ENCODE peak calls at places on chromosome 12, in five cellular contexts. B, P, S, R and N are unnamed samples.

GRCh38 chr12:54759751-54760150 is 94.6 kb upstream of the MUCL1 start:
- DNase-seq in S (peak), P (peak), R (peak), B (no peak), N (no peak)

GRCh38 chr12:62792526-62792925 is 142.4 kb downstream of the PPM1H start:
- DNase-seq in R (no peak), P (no peak), S (no peak), B (no peak), N (no peak)

GRCh38 chr12:106915635-106916026 is 40.1 kb upstream of the TMEM263 start:
- DNase-seq in P (no peak), R (no peak), B (no peak), S (no peak), N (no peak)

GRCh38 chr12:126337556-126337955 is 1272.3 kb downstream of the AACS start:
- DNase-seq in B (no peak), S (peak), P (no peak), R (peak), N (no peak)

GRCh38 chr12:48197549-48197966 is 5.5 kb downstream of the OR10AD1 start:
- DNase-seq in B (no peak), S (no peak), R (peak), P (no peak), N (no peak)

GRCh38 chr12:111063296-111064026 is 143.1 kb upstream of the MYL2 start:
- DNase-seq in R (no peak), B (no peak), S (no peak), P (no peak), N (no peak)

GRCh38 chr12:59632408-59632807 is 36.6 kb downstream of the SLC16A7 start:
- DNase-seq in B (no peak), P (no peak), R (no peak), S (no peak), N (no peak)

GRCh38 chr12:1859643-1860042 is 39.3 kb downstream of the LRTM2 start:
- DNase-seq in R (no peak), B (no peak), S (peak), P (no peak), N (no peak)

GRCh38 chr12:124684971-124685688 is 117.7 kb upstream of the NCOR2 start:
- DNase-seq in S (peak), B (peak), R (peak), P (no peak), N (no peak)

GRCh38 chr12:66159088-66159487 is 10.7 kb downstream of the TMBIM4 start:
- DNase-seq in B (no peak), P (no peak), R (no peak), S (no peak), N (no peak)

GRCh38 chr12:39605996-39606395 is 13.6 kb downstream of the ABCD2 start:
- DNase-seq in B (no peak), P (no peak), R (no peak), S (no peak), N (no peak)

GRCh38 chr12:76915381-76916169 is 36.8 kb upstream of the CSRP2 start:
- DNase-seq in S (peak), P (no peak), R (peak), B (no peak), N (no peak)

GRCh38 chr12:102202556-102202955 is 4.9 kb upstream of the PMCH start:
- DNase-seq in S (no peak), B (no peak), R (no peak), P (no peak), N (no peak)

GRCh38 chr12:31959701-31960391 is 631 bp downstream of the RESF1 start:
- DNase-seq in S (peak), B (peak), P (peak), R (peak), N (peak)

GRCh38 chr12:19316420-19316819 is 122.9 kb upstream of the AEBP2 start:
- DNase-seq in S (no peak), P (no peak), B (no peak), R (no peak), N (no peak)

GRCh38 chr12:41910578-41911331 is 233.9 kb downstream of the GXYLT1 start:
- DNase-seq in R (no peak), B (no peak), P (no peak), S (no peak), N (no peak)

GRCh38 chr12:113096675-113097461 is 38.7 kb downstream of the RASAL1 start:
- DNase-seq in P (no peak), B (no peak), S (no peak), R (no peak), N (no peak)

GRCh38 chr12:70418101-70418500 is 52.0 kb downstream of the KCNMB4 start:
- DNase-seq in S (no peak), P (no peak), B (no peak), R (no peak), N (no peak)

GRCh38 chr12:51520576-51521325 is 70.3 kb upstream of the SCN8A start:
- DNase-seq in P (no peak), B (no peak), S (no peak), R (no peak), N (no peak)

GRCh38 chr12:106840217-106840616 is 65.7 kb downstream of the RIC8B start:
- DNase-seq in B (no peak), R (no peak), S (peak), P (no peak), N (no peak)

GRCh38 chr12:12870454-12870853 is 20.9 kb upstream of the GPRC5A start:
- DNase-seq in S (peak), R (peak), B (no peak), P (no peak), N (no peak)

GRCh38 chr12:89384050-89384749 is 31.9 kb upstream of the DUSP6 start:
- DNase-seq in B (no peak), P (no peak), S (peak), R (peak), N (no peak)

GRCh38 chr12:102765736-102766135 is 151.3 kb downstream of the PAH start:
- DNase-seq in B (no peak), P (no peak), S (no peak), R (no peak), N (no peak)

GRCh38 chr12:125329239-125330238 is 264.3 kb downstream of the AACS start:
- DNase-seq in P (peak), R (no peak), S (no peak), B (peak), N (no peak)

GRCh38 chr12:79444089-79444488 is 246.7 kb downstream of the PAWR start:
- DNase-seq in R (no peak), S (no peak), P (no peak), B (no peak), N (no peak)

GRCh38 chr12:6367065-6367968 is 8.0 kb downstream of the SCNN1A start:
- DNase-seq in B (no peak), R (no peak), S (no peak), P (no peak), N (no peak)

GRCh38 chr12:75872762-75873161 is 158.8 kb downstream of the PHLDA1 start:
- DNase-seq in S (no peak), B (no peak), P (no peak), R (no peak), N (no peak)

GRCh38 chr12:65330341-65330740 is 51.9 kb downstream of the MSRB3 start:
- DNase-seq in S (no peak), P (no peak), R (no peak), B (no peak), N (no peak)

GRCh38 chr12:63103489-63104131 is 47.4 kb downstream of the AVPR1A start:
- DNase-seq in P (no peak), S (no peak), B (no peak), R (no peak), N (no peak)

GRCh38 chr12:105358789-105359188 is 28.3 kb downstream of the C12orf75 start:
- DNase-seq in S (no peak), P (no peak), R (no peak), B (no peak), N (no peak)

GRCh38 chr12:2190085-2190484 is 137.3 kb downstream of the CACNA1C start:
- DNase-seq in P (no peak), S (no peak), B (no peak), R (no peak), N (no peak)

GRCh38 chr12:117538926-117539325 is 177.5 kb upstream of the NOS1 start:
- DNase-seq in B (no peak), P (no peak), S (no peak), R (no peak), N (no peak)

GRCh38 chr12:124737772-124738635 is 125.7 kb downstream of the SCARB1 start:
- DNase-seq in S (no peak), P (no peak), R (no peak), B (no peak), N (no peak)